ENCODE peak calls at places on chromosomes 12 and 14, in four cellular contexts. S is PC-3, Z is spleen, W is body of pancreas. H is an unnamed sample.

GRCh38 chr12:75979181-75979580 is 52.4 kb downstream of the PHLDA1 start:
- DNase-seq in Z (no peak), W (no peak), S (peak; percentile 93), H (peak; percentile 33)

GRCh38 chr14:83463500-83464098 is 1929.9 kb upstream of the SEL1L start:
- DNase-seq in W (peak; percentile 50), S (peak; percentile 46), Z (no peak), H (peak; percentile 9)

GRCh38 chr12:80272516-80272915 is 171.5 kb upstream of the PTPRQ start:
- DNase-seq in Z (no peak), W (no peak), S (no peak), H (no peak)

GRCh38 chr12:46430340-46430948 is 57.9 kb upstream of the SLC38A2 start:
- DNase-seq in S (peak; percentile 95), Z (no peak), W (no peak), H (peak; percentile 89)

GRCh38 chr12:43004908-43005307 is 415.4 kb upstream of the PRICKLE1 start:
- DNase-seq in W (no peak), S (no peak), Z (no peak), H (no peak)

GRCh38 chr12:110906985-110907384 is 13.4 kb downstream of the MYL2 start:
- DNase-seq in W (no peak), Z (no peak), S (no peak), H (no peak)

GRCh38 chr12:67698711-67699603 is 50.4 kb downstream of the DYRK2 start:
- DNase-seq in Z (no peak), W (no peak), S (peak; percentile 53), H (peak; percentile 50)

GRCh38 chr12:233615-233968 is 19.6 kb upstream of the SLC6A12 start:
- DNase-seq in Z (no peak), S (no peak), W (no peak), H (no peak)

GRCh38 chr14:31208546-31209424 is 1.2 kb upstream of the HECTD1 start:
- DNase-seq in Z (no peak), W (no peak), S (no peak), H (no peak)

GRCh38 chr14:95133282-95133681 is 24.0 kb downstream of the DICER1 start:
- DNase-seq in S (no peak), W (no peak), Z (no peak), H (no peak)

GRCh38 chr12:8996682-8997405 is 7.5 kb downstream of the KLRG1 start:
- DNase-seq in Z (no peak), S (no peak), W (no peak), H (no peak)

GRCh38 chr12:74791365-74791764 is 253.7 kb downstream of the ATXN7L3B start:
- DNase-seq in W (no peak), S (no peak), Z (no peak), H (no peak)

GRCh38 chr12:123896786-123897185 is 75.8 kb downstream of the CCDC92 start:
- DNase-seq in S (no peak), W (no peak), Z (no peak), H (no peak)

GRCh38 chr14:106877527-106877926 is 1351.1 kb downstream of the TMEM121 start:
- DNase-seq in Z (no peak), S (no peak), W (no peak), H (no peak)

GRCh38 chr14:106875503-106875902 is 1349.1 kb downstream of the TMEM121 start:
- DNase-seq in Z (peak; percentile 81), W (no peak), S (no peak), H (no peak)

GRCh38 chr14:106874365-106874764 is 1348.0 kb downstream of the TMEM121 start:
- DNase-seq in Z (no peak), S (no peak), W (no peak), H (no peak)

GRCh38 chr14:106876711-106877110 is 1350.3 kb downstream of the TMEM121 start:
- DNase-seq in S (no peak), W (no peak), Z (no peak), H (no peak)

DNA sequence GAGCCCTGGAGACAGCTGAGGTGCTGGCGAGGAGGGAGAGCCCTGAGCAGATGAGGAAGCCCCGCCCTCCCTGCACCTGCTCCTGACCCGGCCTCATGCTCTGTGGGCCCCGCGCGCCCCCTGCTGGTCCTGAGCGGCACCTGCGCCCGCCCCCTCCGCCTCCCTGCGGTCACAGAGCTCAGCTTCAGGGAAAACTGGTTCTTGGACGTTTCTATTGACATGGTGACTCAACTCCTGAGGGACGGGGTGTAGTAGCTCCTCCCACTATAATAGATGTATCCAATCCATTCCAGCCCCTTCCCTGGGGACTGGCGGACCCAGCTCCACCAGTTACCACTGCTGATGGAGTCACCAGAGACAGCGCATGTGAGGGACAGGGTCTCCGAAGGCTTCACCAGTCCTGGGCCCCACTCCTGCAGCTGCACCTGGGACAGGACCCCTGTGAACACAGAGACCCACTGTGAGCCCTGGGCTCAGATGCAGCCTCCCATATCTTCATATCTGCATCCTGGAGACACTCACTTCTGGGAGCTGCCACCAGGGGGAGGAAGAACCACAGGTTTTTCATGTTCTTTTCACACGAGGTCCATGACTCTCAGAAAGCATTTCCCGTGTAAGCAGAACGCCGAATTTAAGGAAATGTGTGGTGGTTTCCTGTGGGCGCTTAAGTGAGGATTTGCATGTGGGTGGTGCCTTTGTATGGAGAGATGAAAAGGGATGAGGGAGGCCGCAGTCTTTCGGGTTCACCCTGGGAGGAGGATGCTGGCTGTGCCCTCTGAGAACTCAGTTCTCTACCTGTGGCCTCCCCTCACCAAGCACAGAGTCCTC is 1346.5 kb downstream of the TMEM121 start:
- DNase-seq in W (peak; percentile 77), S (peak; percentile 83), Z (peak; percentile 94), H (peak; percentile 74)
- TF ChIP-seq CTCF in W (peak; percentile 40), S (peak; percentile 60), Z (peak; percentile 62), H (peak; percentile 20)

GRCh38 chr14:76902591-76902990 is 76.4 kb downstream of the LRRC74A start:
- DNase-seq in Z (no peak), W (no peak), S (no peak), H (no peak)

GRCh38 chr14:76908834-76909233 is 82.6 kb downstream of the LRRC74A start:
- DNase-seq in W (no peak), S (no peak), Z (peak; percentile 86), H (no peak)

GRCh38 chr14:76901171-76902055 is 75.2 kb downstream of the LRRC74A start:
- DNase-seq in S (no peak), Z (no peak), W (no peak), H (no peak)

GRCh38 chr14:76904100-76904739 is 78.0 kb downstream of the LRRC74A start:
- DNase-seq in Z (no peak), W (peak; percentile 31), S (peak; percentile 66), H (no peak)

DNA sequence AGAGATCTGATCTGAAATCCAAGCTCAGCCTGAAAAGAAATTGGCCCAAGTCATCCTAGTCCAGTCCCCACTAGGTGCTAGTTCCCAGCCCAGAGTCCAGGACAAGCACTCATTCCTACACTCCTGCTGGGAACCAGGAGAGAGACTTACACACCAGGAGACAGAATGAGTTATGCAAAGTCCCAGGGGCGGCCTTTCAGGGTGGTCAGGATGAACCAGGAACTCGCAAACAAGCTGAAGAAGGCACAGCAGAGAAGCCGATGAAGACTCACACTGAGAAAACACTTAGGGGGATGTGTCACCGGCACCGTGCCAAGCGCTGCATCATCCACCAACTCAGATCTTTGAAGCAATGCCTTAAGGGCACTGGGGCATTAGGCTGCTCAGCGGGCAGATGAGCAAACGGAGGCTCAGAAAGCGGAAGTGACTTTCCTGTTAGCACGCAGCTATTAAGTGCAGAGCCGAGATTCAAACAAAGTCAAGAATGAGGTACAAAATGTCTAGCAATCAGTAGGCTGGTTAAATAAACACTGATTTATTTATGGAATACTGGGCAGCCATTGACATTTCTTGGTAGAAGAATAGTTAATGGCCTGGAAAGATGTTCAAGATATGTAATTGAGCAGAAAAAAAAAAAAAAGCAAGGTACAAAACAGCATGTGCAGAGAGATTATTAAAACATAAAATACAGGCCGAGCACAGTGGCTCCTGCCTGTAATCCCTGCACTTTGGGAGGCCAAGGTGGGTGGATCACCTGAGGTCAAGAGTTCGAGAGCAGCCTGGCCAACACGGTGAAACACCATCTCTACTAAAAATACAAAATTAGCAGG is 78.7 kb downstream of the LRRC74A start:
- DNase-seq in S (peak; percentile 99), Z (peak; percentile 91), W (peak; percentile 47), H (peak; percentile 96)
- H3K27ac ChIP-seq in S (peak overlapping the region; percentile 95), Z (peak overlapping the region; percentile 37), W (peak overlapping the region; percentile 17), H (peak overlapping the region; percentile 82)

GRCh38 chr12:65313704-65314317 is 35.3 kb downstream of the MSRB3 start:
- DNase-seq in W (no peak), Z (no peak), S (peak; percentile 79), H (peak; percentile 16)
- TF ChIP-seq CTCF in W (peak; percentile 29), Z (no peak), S (peak; percentile 91), H (peak; percentile 72)

GRCh38 chr12:116879509-116880212 is 1.6 kb downstream of the HRK start:
- DNase-seq in S (no peak), Z (peak; percentile 62), W (no peak), H (no peak)
- H3K27ac ChIP-seq in S (no peak overlapping the region), Z (no peak overlapping the region), W (no peak overlapping the region), H (no peak overlapping the region)

H was measured in RWPE1.